ENCODE peak calls at places on chromosomes 5 and 9, in nine cellular contexts. L is C1 segment of cervical spinal cord; Y is body of pancreas; A is stimulated activated CD8-positive, alpha-beta memory T cell treated with anti-CD3 and anti-CD28 coated beads, Interleukin-2, amount 100 ng/mL, for 48 hours; G is dermis microvascular lymphatic vessel endothelial cell; W is AG04449; F is ovary; B is amniotic stem cell; K is lower lobe of right lung. O is an unnamed sample.

GRCh38 chr9:91820949-91821880 is 128.8 kb downstream of the ROR2 start:
- DNase-seq in L (no peak), Y (no peak), A (no peak), G (no peak), W (no peak), F (no peak), B (no peak), K (no peak), O (peak; percentile 24)

GRCh38 chr5:140049205-140049604 is 6.1 kb upstream of the NRG2 start:
- DNase-seq in L (no peak), Y (no peak), A (no peak), G (no peak), W (no peak), F (no peak), B (no peak), K (no peak), O (no peak)

GRCh38 chr5:150175536-150175935 is 9.0 kb downstream of the CDX1 start:
- DNase-seq in L (no peak), Y (no peak), A (no peak), G (peak; percentile 56), W (no peak), F (no peak), B (no peak), K (no peak), O (no peak)

GRCh38 chr5:72598461-72599433 is 91.5 kb upstream of the ZNF366 start:
- DNase-seq in L (no peak), Y (no peak), A (no peak), G (peak; percentile 43), W (no peak), F (no peak), B (no peak), K (no peak), O (no peak)

GRCh38 chr9:79687131-79687447 is 115.3 kb downstream of the TLE4 start:
- DNase-seq in L (no peak), Y (no peak), A (peak; percentile 11), G (no peak), W (no peak), F (no peak), B (no peak), K (no peak), O (no peak)

GRCh38 chr5:158925314-158925713 is 174.4 kb downstream of the EBF1 start:
- DNase-seq in L (no peak), Y (no peak), A (no peak), G (no peak), W (no peak), F (no peak), B (no peak), K (no peak), O (no peak)

GRCh38 chr9:104319198-104319597 is 184.9 kb upstream of the OR13F1 start:
- DNase-seq in L (no peak), Y (no peak), A (no peak), G (no peak), W (no peak), F (no peak), B (no peak), K (no peak), O (no peak)

GRCh38 chr9:116516456-116516855 is 170.6 kb upstream of the TRIM32 start:
- DNase-seq in L (no peak), Y (no peak), A (no peak), G (no peak), W (no peak), F (no peak), B (no peak), K (no peak), O (no peak)

GRCh38 chr5:125409496-125410351 is 663.3 kb upstream of the ZNF608 start:
- DNase-seq in L (no peak), Y (no peak), A (no peak), G (peak; percentile 46), W (no peak), F (no peak), B (no peak), K (no peak), O (no peak)

GRCh38 chr5:151257731-151258715 is 5.0 kb downstream of the GM2A start:
- DNase-seq in L (no peak), Y (no peak), A (no peak), G (no peak), W (no peak), F (no peak), B (no peak), K (peak; percentile 60), O (no peak)

GRCh38 chr9:120874861-120875565 is 2.0 kb downstream of the PHF19 start:
- DNase-seq in L (no peak), Y (no peak), A (no peak), G (no peak), W (no peak), F (no peak), B (no peak), K (no peak), O (no peak)

GRCh38 chr9:116168231-116168630 is 14.6 kb downstream of the PAPPA start:
- DNase-seq in L (no peak), Y (no peak), A (no peak), G (no peak), W (no peak), F (no peak), B (no peak), K (no peak), O (no peak)